ENCODE peak calls at places on chromosomes 6 and 20, in four cellular contexts. H, A, M and X are unnamed samples.

GRCh38 chr6:87029711-87030314 is 65.1 kb downstream of the CGA start:
- DNase-seq in A (peak), M (no peak), H (peak), X (no peak)

GRCh38 chr6:75012018-75012417 is 193.8 kb downstream of the COL12A1 start:
- DNase-seq in M (no peak), H (no peak), A (no peak), X (no peak)

GRCh38 chr6:33976425-33977360 is 169.2 kb downstream of the GRM4 start:
- DNase-seq in M (no peak), H (no peak), A (no peak), X (no peak)

GRCh38 chr6:13328076-13328874 is at the start of gene TBC1D7:
- DNase-seq in H (peak), A (peak), M (peak), X (peak)

GRCh38 chr6:38346291-38347079 is 293.2 kb downstream of the BTBD9 start:
- DNase-seq in M (no peak), A (peak), H (no peak), X (no peak)

GRCh38 chr6:25490018-25490865 is 161.8 kb upstream of the SCGN start:
- DNase-seq in H (peak), M (peak), A (peak), X (peak)

GRCh38 chr6:24858154-24858801 is 59.6 kb upstream of the ARMH2 start:
- DNase-seq in A (no peak), M (no peak), H (no peak), X (peak)

GRCh38 chr6:163745566-163746400 is 331.3 kb downstream of the QKI start:
- DNase-seq in M (no peak), A (peak), H (no peak), X (no peak)

GRCh38 chr20:47315339-47315662 is 41.2 kb downstream of the ZMYND8 start:
- DNase-seq in H (no peak), M (no peak), A (no peak), X (no peak)

GRCh38 chr20:47146703-47147102 is 209.8 kb downstream of the ZMYND8 start:
- DNase-seq in H (no peak), A (no peak), M (no peak), X (no peak)

GRCh38 chr6:11968241-11968806 is 43.8 kb upstream of the HIVEP1 start:
- DNase-seq in M (no peak), A (no peak), H (no peak), X (no peak)

GRCh38 chr6:37535701-37536461 is 36.2 kb upstream of the CCDC167 start:
- DNase-seq in H (peak), M (peak), A (no peak), X (peak)

GRCh38 chr6:109998159-109998785 is 20.2 kb downstream of the GPR6 start:
- DNase-seq in M (no peak), H (no peak), A (no peak), X (no peak)

GRCh38 chr20:3679749-3680700 is 1.8 kb downstream of the ADAM33 start:
- DNase-seq in A (peak), H (no peak), M (no peak), X (no peak)

GRCh38 chr6:47527274-47527673 is 49.7 kb downstream of the CD2AP start:
- DNase-seq in A (no peak), M (no peak), H (no peak), X (no peak)

GRCh38 chr6:27863962-27864905 is 48.0 kb downstream of the OR2B2 start:
- DNase-seq in M (no peak), H (no peak), A (no peak), X (no peak)

GRCh38 chr20:55586626-55587025 is 418.7 kb downstream of the CBLN4 start:
- DNase-seq in M (no peak), H (peak), A (no peak), X (no peak)

GRCh38 chr20:33897313-33897912 is 86.3 kb downstream of the CHMP4B start:
- DNase-seq in H (no peak), M (no peak), A (no peak), X (no peak)

GRCh38 chr20:61442075-61442670 is 190.1 kb downstream of the CDH4 start:
- DNase-seq in A (no peak), M (no peak), H (no peak), X (no peak)

GRCh38 chr6:144912474-144912873 is 627.3 kb downstream of the UTRN start:
- DNase-seq in A (peak), M (no peak), H (no peak), X (no peak)

GRCh38 chr6:6534399-6534798 is 54.1 kb upstream of the LY86 start:
- DNase-seq in H (no peak), A (no peak), M (no peak), X (no peak)

GRCh38 chr20:43456809-43457639 is 672 bp upstream of the SRSF6 start:
- DNase-seq in M (peak), A (peak), H (peak), X (peak)